ENCODE peak calls at places on chromosomes 13 and 19, in seven cellular contexts. One of them, this sample, is unnamed.

GRCh38 chr13:23674795-23675640 is 104.8 kb downstream of the TNFRSF19 start:
- DNase-seq in neuronal stem cell: no peak
- DNase-seq in mesenchymal stem cell: peak; percentile 43
- DNase-seq in IMR-90: peak; percentile 99
- DNase-seq in mesendoderm: no peak
- DNase-seq in H1: no peak
- DNase-seq in trophoblast cell: peak; percentile 90
- DNase-seq in this sample: no peak

GRCh38 chr19:18741124-18741493 is 50.0 kb downstream of the COMP start:
- DNase-seq in neuronal stem cell: no peak
- DNase-seq in mesendoderm: no peak
- DNase-seq in mesenchymal stem cell: no peak
- DNase-seq in trophoblast cell: no peak
- DNase-seq in H1: no peak
- DNase-seq in IMR-90: no peak
- DNase-seq in this sample: no peak

GRCh38 chr19:10352764-10353671 is 13.6 kb upstream of the ICAM3 start:
- DNase-seq in IMR-90: no peak
- DNase-seq in H1: peak; percentile 96
- DNase-seq in mesenchymal stem cell: peak; percentile 35
- DNase-seq in trophoblast cell: no peak
- DNase-seq in neuronal stem cell: peak; percentile 85
- DNase-seq in mesendoderm: peak; percentile 94
- DNase-seq in this sample: peak; percentile 98

GRCh38 chr13:43411211-43411610 is 375.6 kb downstream of the ENOX1 start:
- DNase-seq in IMR-90: no peak
- DNase-seq in H1: no peak
- DNase-seq in mesenchymal stem cell: no peak
- DNase-seq in trophoblast cell: no peak
- DNase-seq in neuronal stem cell: no peak
- DNase-seq in mesendoderm: no peak
- DNase-seq in this sample: no peak

GRCh38 chr13:99970761-99971575 is 599 bp downstream of the ZIC5 start:
- DNase-seq in mesenchymal stem cell: no peak
- DNase-seq in trophoblast cell: no peak
- DNase-seq in neuronal stem cell: no peak
- DNase-seq in H1: peak; percentile 84
- DNase-seq in IMR-90: no peak
- DNase-seq in mesendoderm: peak; percentile 76
- DNase-seq in this sample: peak; percentile 81

GRCh38 chr19:1445932-1446712 is 3.8 kb upstream of the APC2 start:
- DNase-seq in mesendoderm: no peak
- DNase-seq in mesenchymal stem cell: no peak
- DNase-seq in H1: peak; percentile 77
- DNase-seq in neuronal stem cell: peak; percentile 78
- DNase-seq in trophoblast cell: no peak
- DNase-seq in IMR-90: no peak
- DNase-seq in this sample: no peak

GRCh38 chr19:52335768-52336116 is 301 bp upstream of the ZNF610 start:
- DNase-seq in mesenchymal stem cell: no peak
- DNase-seq in trophoblast cell: no peak
- DNase-seq in IMR-90: no peak
- DNase-seq in mesendoderm: no peak
- DNase-seq in H1: no peak
- DNase-seq in neuronal stem cell: no peak
- DNase-seq in this sample: no peak

GRCh38 chr19:13260883-13261653 is 110.9 kb downstream of the IER2 start:
- DNase-seq in trophoblast cell: peak; percentile 93
- DNase-seq in H1: no peak
- DNase-seq in mesendoderm: peak; percentile 27
- DNase-seq in mesenchymal stem cell: peak; percentile 85
- DNase-seq in IMR-90: peak; percentile 93
- DNase-seq in neuronal stem cell: no peak
- DNase-seq in this sample: no peak

GRCh38 chr19:40747536-40747935 is 2.7 kb downstream of the ACTMAP start:
- DNase-seq in mesenchymal stem cell: no peak
- DNase-seq in IMR-90: no peak
- DNase-seq in neuronal stem cell: no peak
- DNase-seq in trophoblast cell: no peak
- DNase-seq in mesendoderm: no peak
- DNase-seq in H1: no peak
- DNase-seq in this sample: no peak

GRCh38 chr13:51632643-51633357 is 48.5 kb downstream of the WDFY2 start:
- DNase-seq in H1: no peak
- DNase-seq in mesendoderm: peak; percentile 49
- DNase-seq in IMR-90: no peak
- DNase-seq in mesenchymal stem cell: no peak
- DNase-seq in neuronal stem cell: peak; percentile 54
- DNase-seq in trophoblast cell: peak; percentile 31
- DNase-seq in this sample: peak; percentile 41

GRCh38 chr13:100650321-100650720 is 24.3 kb downstream of the TMTC4 start:
- DNase-seq in trophoblast cell: no peak
- DNase-seq in H1: no peak
- DNase-seq in mesendoderm: no peak
- DNase-seq in mesenchymal stem cell: no peak
- DNase-seq in IMR-90: no peak
- DNase-seq in neuronal stem cell: no peak
- DNase-seq in this sample: no peak

GRCh38 chr13:95256086-95256485 is 45.2 kb downstream of the ABCC4 start:
- DNase-seq in H1: no peak
- DNase-seq in IMR-90: peak; percentile 97
- DNase-seq in neuronal stem cell: no peak
- DNase-seq in trophoblast cell: peak; percentile 83
- DNase-seq in mesendoderm: peak; percentile 17
- DNase-seq in mesenchymal stem cell: peak; percentile 86
- DNase-seq in this sample: no peak

GRCh38 chr13:112619730-112620639 is 32.0 kb upstream of the TUBGCP3 start:
- DNase-seq in mesenchymal stem cell: peak; percentile 56
- DNase-seq in H1: peak; percentile 63
- DNase-seq in mesendoderm: peak; percentile 93
- DNase-seq in IMR-90: no peak
- DNase-seq in neuronal stem cell: peak; percentile 73
- DNase-seq in trophoblast cell: no peak
- DNase-seq in this sample: peak; percentile 91

GRCh38 chr19:17339088-17339741 is 1.9 kb downstream of the GTPBP3 start:
- DNase-seq in IMR-90: no peak
- DNase-seq in mesendoderm: peak; percentile 44
- DNase-seq in H1: peak; percentile 90
- DNase-seq in trophoblast cell: no peak
- DNase-seq in neuronal stem cell: no peak
- DNase-seq in mesenchymal stem cell: no peak
- DNase-seq in this sample: peak; percentile 91

GRCh38 chr19:45972081-45972943 is 1.4 kb downstream of the NOVA2 start:
- DNase-seq in neuronal stem cell: no peak
- DNase-seq in trophoblast cell: no peak
- DNase-seq in H1: peak; percentile 56
- DNase-seq in mesendoderm: no peak
- DNase-seq in mesenchymal stem cell: no peak
- DNase-seq in IMR-90: no peak
- DNase-seq in this sample: no peak

GRCh38 chr13:94825507-94825906 is 113.2 kb upstream of the SOX21 start:
- DNase-seq in neuronal stem cell: peak; percentile 57
- DNase-seq in H1: peak; percentile 62
- DNase-seq in mesenchymal stem cell: peak; percentile 65
- DNase-seq in IMR-90: no peak
- DNase-seq in trophoblast cell: peak; percentile 41
- DNase-seq in mesendoderm: peak; percentile 66
- DNase-seq in this sample: peak; percentile 89

GRCh38 chr13:108496364-108497215 is 132.8 kb upstream of the MYO16 start:
- DNase-seq in IMR-90: no peak
- DNase-seq in trophoblast cell: no peak
- DNase-seq in mesendoderm: peak; percentile 51
- DNase-seq in neuronal stem cell: peak; percentile 26
- DNase-seq in mesenchymal stem cell: peak; percentile 9
- DNase-seq in H1: peak; percentile 46
- DNase-seq in this sample: peak; percentile 41

GRCh38 chr13:23160241-23161175 is 20.3 kb upstream of the SGCG start:
- DNase-seq in H1: peak; percentile 68
- DNase-seq in neuronal stem cell: peak; percentile 29
- DNase-seq in mesenchymal stem cell: no peak
- DNase-seq in mesendoderm: peak; percentile 78
- DNase-seq in IMR-90: no peak
- DNase-seq in trophoblast cell: no peak
- DNase-seq in this sample: peak; percentile 38

GRCh38 chr13:31755803-31756212 is 16.5 kb downstream of the RXFP2 start:
- DNase-seq in trophoblast cell: no peak
- DNase-seq in H1: no peak
- DNase-seq in mesendoderm: no peak
- DNase-seq in neuronal stem cell: no peak
- DNase-seq in IMR-90: peak; percentile 87
- DNase-seq in mesenchymal stem cell: peak; percentile 81
- DNase-seq in this sample: no peak

DNA sequence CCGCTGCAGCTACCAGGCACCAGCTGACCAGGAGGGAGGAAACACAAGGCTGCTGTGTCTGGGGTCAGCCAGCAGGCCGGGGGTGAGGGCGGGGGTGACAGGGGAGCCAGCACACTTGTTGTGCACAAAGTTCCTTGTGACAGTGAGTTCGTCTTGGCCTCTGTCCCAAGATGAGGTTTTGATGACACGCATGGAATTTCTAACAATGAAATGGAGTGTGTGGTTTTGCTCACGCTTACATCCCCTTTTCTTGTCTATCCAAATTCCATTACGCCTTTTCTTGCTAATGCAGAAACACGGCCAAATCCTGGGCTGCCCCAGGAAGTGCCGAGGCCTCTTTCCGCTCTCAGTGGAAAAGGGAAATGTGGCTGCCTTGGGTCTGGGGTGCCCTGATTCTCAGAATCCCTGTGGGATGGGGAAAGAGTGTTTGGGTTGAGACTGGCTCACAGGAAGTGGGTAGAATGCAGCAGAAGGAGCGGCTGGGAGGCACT is 73.8 kb downstream of the GADD45B start:
- DNase-seq in H1: no peak
- DNase-seq in neuronal stem cell: no peak
- DNase-seq in IMR-90: peak; percentile 88
- DNase-seq in mesenchymal stem cell: peak; percentile 90
- DNase-seq in trophoblast cell: peak; percentile 57
- DNase-seq in mesendoderm: no peak
- DNase-seq in this sample: no peak
- H4K8ac ChIP-seq in H1: no peak overlapping the region
- H4K8ac ChIP-seq in neuronal stem cell: peak overlapping the region; percentile 17
- H4K8ac ChIP-seq in IMR-90: peak overlapping the region; percentile 42
- H4K8ac ChIP-seq in mesenchymal stem cell: no peak overlapping the region
- H4K8ac ChIP-seq in trophoblast cell: no peak overlapping the region
- H4K8ac ChIP-seq in mesendoderm: no peak overlapping the region
- H4K8ac ChIP-seq in this sample: no peak overlapping the region

GRCh38 chr19:43430976-43431375 is 16.3 kb downstream of the TEX101 start:
- DNase-seq in trophoblast cell: no peak
- DNase-seq in neuronal stem cell: no peak
- DNase-seq in H1: no peak
- DNase-seq in mesendoderm: no peak
- DNase-seq in mesenchymal stem cell: no peak
- DNase-seq in IMR-90: no peak
- DNase-seq in this sample: no peak

GRCh38 chr19:43435775-43436174 is 21.1 kb downstream of the TEX101 start:
- DNase-seq in mesendoderm: no peak
- DNase-seq in H1: no peak
- DNase-seq in IMR-90: no peak
- DNase-seq in mesenchymal stem cell: no peak
- DNase-seq in trophoblast cell: no peak
- DNase-seq in neuronal stem cell: no peak
- DNase-seq in this sample: no peak

GRCh38 chr19:43432866-43433673 is 18.4 kb downstream of the TEX101 start:
- DNase-seq in IMR-90: peak; percentile 44
- DNase-seq in mesendoderm: peak; percentile 79
- DNase-seq in mesenchymal stem cell: peak; percentile 47
- DNase-seq in trophoblast cell: peak; percentile 81
- DNase-seq in H1: peak; percentile 82
- DNase-seq in neuronal stem cell: peak; percentile 48
- DNase-seq in this sample: peak; percentile 86

GRCh38 chr19:43430142-43430710 is 15.5 kb downstream of the TEX101 start:
- DNase-seq in trophoblast cell: no peak
- DNase-seq in H1: no peak
- DNase-seq in IMR-90: no peak
- DNase-seq in neuronal stem cell: no peak
- DNase-seq in mesenchymal stem cell: no peak
- DNase-seq in mesendoderm: peak; percentile 40
- DNase-seq in this sample: peak; percentile 51

GRCh38 chr19:43433689-43434088 is 19.0 kb downstream of the TEX101 start:
- DNase-seq in neuronal stem cell: no peak
- DNase-seq in trophoblast cell: no peak
- DNase-seq in H1: no peak
- DNase-seq in mesendoderm: no peak
- DNase-seq in IMR-90: no peak
- DNase-seq in mesenchymal stem cell: no peak
- DNase-seq in this sample: no peak
- H3K18ac ChIP-seq in neuronal stem cell: no peak overlapping the region
- H3K18ac ChIP-seq in trophoblast cell: no peak overlapping the region
- H3K18ac ChIP-seq in H1: no peak overlapping the region
- H3K18ac ChIP-seq in mesendoderm: no peak overlapping the region
- H3K18ac ChIP-seq in IMR-90: no peak overlapping the region
- H3K18ac ChIP-seq in mesenchymal stem cell: no peak overlapping the region
- H3K18ac ChIP-seq in this sample: no peak overlapping the region

DNA sequence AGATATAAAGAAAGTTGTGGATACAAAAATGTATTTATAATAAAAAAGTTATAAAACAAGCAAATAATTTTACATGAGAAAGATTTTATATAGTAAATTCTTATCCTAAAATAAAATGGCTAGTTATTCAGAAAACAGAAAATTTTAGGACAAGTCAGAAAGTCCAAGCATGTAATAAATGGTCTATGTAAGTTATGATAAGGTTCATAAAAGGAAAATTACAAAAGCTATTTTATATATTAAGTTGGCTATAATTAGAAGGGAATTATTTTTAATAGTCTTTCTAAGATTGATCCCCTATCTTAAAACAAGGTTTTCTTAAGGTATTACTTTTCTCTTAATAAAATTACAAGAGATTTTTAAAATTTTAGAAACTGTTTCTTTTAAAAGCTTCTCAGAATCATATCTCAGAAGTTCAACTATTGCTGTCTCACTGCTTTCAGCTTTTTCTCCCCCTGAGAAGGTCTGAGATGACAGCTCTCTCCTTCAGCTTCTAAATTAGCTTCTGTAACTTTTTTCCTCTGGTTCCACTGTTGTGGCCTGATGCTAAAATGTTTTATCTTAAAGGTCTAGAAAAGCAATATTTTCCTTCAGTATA is 8.7 kb downstream of the CCDC169 start:
- DNase-seq in neuronal stem cell: peak; percentile 9
- DNase-seq in trophoblast cell: no peak
- DNase-seq in mesenchymal stem cell: no peak
- DNase-seq in mesendoderm: peak; percentile 40
- DNase-seq in H1: no peak
- DNase-seq in IMR-90: no peak
- DNase-seq in this sample: no peak
- H4K8ac ChIP-seq in neuronal stem cell: no peak overlapping the region
- H4K8ac ChIP-seq in trophoblast cell: no peak overlapping the region
- H4K8ac ChIP-seq in mesenchymal stem cell: no peak overlapping the region
- H4K8ac ChIP-seq in mesendoderm: no peak overlapping the region
- H4K8ac ChIP-seq in H1: no peak overlapping the region
- H4K8ac ChIP-seq in IMR-90: no peak overlapping the region
- H4K8ac ChIP-seq in this sample: no peak overlapping the region

DNA sequence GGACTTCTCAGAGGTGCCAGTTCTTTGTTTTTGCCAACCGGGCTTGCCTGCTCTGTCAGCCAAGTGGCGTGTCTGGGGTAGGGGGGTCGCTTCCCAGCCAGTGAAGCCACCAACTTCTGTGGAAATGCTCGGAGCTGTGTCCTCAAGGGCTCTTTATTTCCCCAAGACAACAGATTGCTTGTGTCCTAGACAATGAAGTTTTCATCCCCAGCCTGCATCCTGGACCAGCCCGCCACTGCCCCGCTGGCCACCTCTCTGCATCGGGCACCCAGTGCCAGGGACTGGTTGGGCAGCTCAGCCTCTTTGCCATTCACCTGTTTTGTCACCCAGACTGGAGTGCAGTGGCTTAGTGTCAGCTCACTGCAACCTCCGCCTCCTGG is 3.7 kb downstream of the RAB11B start:
- DNase-seq in neuronal stem cell: no peak
- DNase-seq in trophoblast cell: no peak
- DNase-seq in IMR-90: no peak
- DNase-seq in mesendoderm: no peak
- DNase-seq in H1: no peak
- DNase-seq in mesenchymal stem cell: no peak
- DNase-seq in this sample: no peak
- H3K18ac ChIP-seq in neuronal stem cell: no peak overlapping the region
- H3K18ac ChIP-seq in trophoblast cell: no peak overlapping the region
- H3K18ac ChIP-seq in IMR-90: no peak overlapping the region
- H3K18ac ChIP-seq in mesendoderm: no peak overlapping the region
- H3K18ac ChIP-seq in H1: no peak overlapping the region
- H3K18ac ChIP-seq in mesenchymal stem cell: no peak overlapping the region
- H3K18ac ChIP-seq in this sample: no peak overlapping the region

This sample was measured in H9.